ENCODE peak calls at places on chromosomes 1 and 21, in four cellular contexts. R, U, S and Q are unnamed samples.

GRCh38 chr1:63148825-63149645 is 173.3 kb upstream of the FOXD3 start:
- DNase-seq in R (peak; percentile 22), U (no peak), S (peak; percentile 32), Q (peak; percentile 41)

GRCh38 chr1:225694151-225694603 is 41.3 kb upstream of the ENAH start:
- DNase-seq in R (no peak), U (no peak), S (peak; percentile 98), Q (peak; percentile 72)

GRCh38 chr1:47819503-47819888 is 177.7 kb downstream of the TRABD2B start:
- DNase-seq in R (no peak), U (no peak), S (peak; percentile 66), Q (no peak)

GRCh38 chr1:199490804-199491527 is 536.5 kb upstream of the NR5A2 start:
- DNase-seq in R (no peak), U (no peak), S (no peak), Q (peak; percentile 3)

GRCh38 chr1:147700042-147700711 is 29.9 kb upstream of the ACP6 start:
- DNase-seq in R (peak; percentile 45), U (no peak), S (peak; percentile 50), Q (peak; percentile 61)

GRCh38 chr1:226738995-226739695 is at the start of gene ITPKB:
- DNase-seq in R (peak; percentile 39), U (no peak), S (no peak), Q (peak; percentile 38)

GRCh38 chr1:201348211-201348566 is 29.3 kb downstream of the TNNT2 start:
- DNase-seq in R (peak; percentile 69), U (no peak), S (peak; percentile 26), Q (peak; percentile 76)

GRCh38 chr1:43549921-43550597 is 19.4 kb downstream of the PTPRF start:
- DNase-seq in R (peak; percentile 90), U (no peak), S (no peak), Q (no peak)

GRCh38 chr1:117653732-117654484 is 48.1 kb downstream of the TENT5C start:
- DNase-seq in R (no peak), U (no peak), S (no peak), Q (no peak)

GRCh38 chr1:22975694-22976093 is 3.0 kb upstream of the LACTBL1 start:
- DNase-seq in R (no peak), U (no peak), S (no peak), Q (no peak)

GRCh38 chr1:199691540-199691939 is 336.0 kb upstream of the NR5A2 start:
- DNase-seq in R (no peak), U (no peak), S (no peak), Q (no peak)

GRCh38 chr1:238562376-238562775 is 671.7 kb upstream of the ZP4 start:
- DNase-seq in R (no peak), U (no peak), S (no peak), Q (no peak)

GRCh38 chr21:37780991-37781983 is 135.0 kb downstream of the KCNJ6 start:
- DNase-seq in R (no peak), U (no peak), S (no peak), Q (no peak)

GRCh38 chr1:23167353-23168078 is 1.1 kb downstream of the LUZP1 start:
- DNase-seq in R (peak; percentile 81), U (no peak), S (peak; percentile 50), Q (peak; percentile 88)

GRCh38 chr1:150973826-150974579 is 632 bp downstream of the CERS2 start:
- DNase-seq in R (peak; percentile 62), U (no peak), S (no peak), Q (peak; percentile 83)

GRCh38 chr1:182588460-182589396 is at the start of gene RNASEL:
- DNase-seq in R (peak; percentile 77), U (no peak), S (no peak), Q (no peak)

GRCh38 chr1:202807367-202807925 is 775 bp downstream of the KDM5B start:
- DNase-seq in R (peak; percentile 90), U (no peak), S (no peak), Q (peak; percentile 90)

GRCh38 chr1:159851386-159851785 is 11.1 kb downstream of the VSIG8 start:
- DNase-seq in R (no peak), U (no peak), S (no peak), Q (no peak)

GRCh38 chr1:172960454-172961208 is 90.1 kb downstream of the TNFSF18 start:
- DNase-seq in R (no peak), U (no peak), S (no peak), Q (no peak)

GRCh38 chr1:147600119-147601111 is 59.1 kb downstream of the BCL9 start:
- DNase-seq in R (no peak), U (no peak), S (peak; percentile 25), Q (no peak)

GRCh38 chr1:2990376-2991115 is 30.7 kb upstream of the ACTRT2 start:
- DNase-seq in R (no peak), U (no peak), S (no peak), Q (no peak)

GRCh38 chr1:225627304-225627947 is 25.5 kb downstream of the ENAH start:
- DNase-seq in R (no peak), U (no peak), S (no peak), Q (peak; percentile 45)

GRCh38 chr1:150550222-150551048 is 1.2 kb downstream of the ADAMTSL4 start:
- DNase-seq in R (peak; percentile 51), U (no peak), S (no peak), Q (no peak)

GRCh38 chr1:13228343-13228781 is 2.4 kb upstream of the PRAMEF18 start:
- DNase-seq in R (peak; percentile 22), U (no peak), S (no peak), Q (no peak)

GRCh38 chr1:40796939-40797667 is 13.5 kb downstream of the KCNQ4 start:
- DNase-seq in R (no peak), U (no peak), S (no peak), Q (no peak)

GRCh38 chr21:34807881-34808568 is 139.2 kb downstream of the CLIC6 start:
- DNase-seq in R (no peak), U (no peak), S (no peak), Q (no peak)

GRCh38 chr1:110233861-110234260 is 23.7 kb downstream of the KCNC4 start:
- DNase-seq in R (no peak), U (no peak), S (no peak), Q (no peak)

GRCh38 chr1:241828576-241828975 is 19.4 kb upstream of the EXO1 start:
- DNase-seq in R (no peak), U (no peak), S (no peak), Q (peak; percentile 10)

GRCh38 chr1:211653329-211653728 is 22.1 kb downstream of the NEK2 start:
- DNase-seq in R (no peak), U (no peak), S (no peak), Q (no peak)

GRCh38 chr1:44707959-44708831 is 22.8 kb downstream of the RNU5D-1 start:
- DNase-seq in R (peak; percentile 60), U (no peak), S (peak; percentile 54), Q (peak; percentile 36)

GRCh38 chr1:32291708-32292508 is at the start of gene HDAC1:
- DNase-seq in R (peak; percentile 100), U (peak; percentile 83), S (peak; percentile 93), Q (peak; percentile 99)
- TF ChIP-seq EP300 in R (no peak), U (peak; percentile 34), S (no peak), Q (peak; percentile 67)

GRCh38 chr21:46122241-46122671 is 24.3 kb downstream of the COL6A2 start:
- DNase-seq in R (no peak), U (no peak), S (no peak), Q (no peak)
- TF ChIP-seq FOXM1 in R (no peak), U (no peak), S (no peak), Q (no peak)

GRCh38 chr1:31215083-31215570 is 24.6 kb downstream of the NKAIN1 start:
- DNase-seq in R (no peak), U (no peak), S (no peak), Q (peak; percentile 55)
- TF ChIP-seq EP300 in R (no peak), U (no peak), S (no peak), Q (no peak)

GRCh38 chr1:209732725-209733124 is 23.1 kb upstream of the TRAF3IP3 start:
- DNase-seq in R (no peak), U (no peak), S (no peak), Q (no peak)
- TF ChIP-seq FOXM1 in R (no peak), U (no peak), S (no peak), Q (no peak)

DNA sequence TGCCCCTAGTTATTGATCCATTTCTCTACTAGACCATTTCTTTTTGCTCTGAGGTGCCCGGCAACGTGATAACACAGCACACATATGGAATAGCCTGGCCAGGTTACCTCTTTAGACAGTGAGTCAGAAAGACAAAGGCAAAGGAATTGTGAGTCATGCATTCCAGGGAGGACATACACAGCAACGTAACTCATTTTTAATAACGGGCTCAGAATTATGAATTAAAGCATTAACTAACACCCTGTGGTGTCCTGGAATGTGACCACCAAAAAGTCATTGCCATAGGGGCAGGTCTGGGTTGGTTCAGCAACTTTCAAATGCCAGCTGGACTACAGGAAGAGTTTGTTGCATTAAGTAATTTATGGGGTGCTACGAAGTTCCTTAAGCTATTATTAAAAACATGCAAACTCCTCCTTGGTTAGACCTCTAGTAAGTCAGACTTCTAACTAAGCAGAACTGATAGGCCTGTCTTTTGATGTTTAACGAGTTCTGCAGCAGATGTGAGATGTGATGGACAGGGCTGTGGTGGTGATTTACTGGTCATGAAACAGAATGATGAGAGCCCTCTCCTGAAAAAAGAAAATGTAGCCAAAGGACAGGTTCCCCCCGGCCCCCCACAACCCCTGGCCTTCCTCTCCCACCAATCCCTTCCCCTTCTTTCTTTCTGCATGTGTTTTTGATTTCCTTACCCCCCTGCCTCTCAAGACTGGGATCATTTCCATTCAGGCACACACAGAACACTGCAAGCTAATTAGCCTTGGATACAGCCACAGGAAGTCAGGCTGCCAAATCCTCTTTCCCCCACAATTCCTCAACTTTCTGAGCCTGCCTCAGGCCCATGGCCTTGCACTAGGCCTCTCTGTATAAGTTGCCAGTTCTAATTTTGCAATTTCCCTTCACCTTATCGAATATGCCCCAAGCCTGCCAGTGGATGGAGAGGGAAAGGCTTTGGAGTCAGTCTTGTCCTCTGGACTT is 88.9 kb upstream of the HAO2 start:
- DNase-seq in R (no peak), U (no peak), S (peak; percentile 29), Q (peak; percentile 5)
- TF ChIP-seq EP300 in R (no peak), U (no peak), S (no peak), Q (peak; percentile 87)

DNA sequence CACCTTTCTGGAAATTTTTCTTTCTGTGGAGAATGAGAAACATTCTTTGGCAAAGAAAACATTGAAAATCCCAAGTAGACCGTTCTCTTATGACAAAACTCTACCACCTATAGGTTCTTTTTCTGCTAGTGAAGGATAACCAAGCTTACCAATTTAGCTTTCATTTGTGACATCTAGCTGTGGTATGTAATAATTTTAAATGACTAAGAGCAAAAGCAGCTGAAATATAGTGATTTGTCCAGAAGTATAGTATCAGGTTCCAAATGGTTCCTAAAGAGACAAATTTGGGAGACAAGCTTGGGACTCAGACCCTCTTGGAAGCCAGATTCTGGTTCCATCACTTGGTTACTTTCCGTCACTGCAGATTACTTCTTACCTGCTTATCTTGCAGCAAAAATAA is 24.4 kb downstream of the FUBP1 start:
- DNase-seq in R (no peak), U (no peak), S (no peak), Q (no peak)
- TF ChIP-seq FOXM1 in R (no peak), U (no peak), S (no peak), Q (no peak)

DNA sequence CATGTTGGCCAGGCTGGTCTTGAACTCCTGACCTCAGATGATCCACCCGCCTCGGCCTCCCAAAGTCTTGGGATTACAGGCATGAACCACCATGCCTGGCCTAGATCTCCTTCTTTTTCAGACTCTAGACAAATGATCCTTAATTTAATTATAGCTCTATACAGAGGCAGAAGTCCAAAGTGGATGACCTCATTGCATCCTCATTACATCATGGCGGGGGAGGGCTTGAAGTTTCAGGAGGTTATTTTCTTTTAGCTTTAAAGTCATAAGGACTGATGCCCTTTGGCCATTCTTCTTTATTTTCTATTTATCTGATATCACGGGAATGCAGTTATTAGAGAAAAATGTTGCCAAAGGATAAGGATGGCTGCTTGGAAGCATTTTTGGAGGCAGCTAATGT is 14.1 kb upstream of the MARK1 start:
- DNase-seq in R (no peak), U (no peak), S (no peak), Q (no peak)
- TF ChIP-seq EP300 in R (no peak), U (no peak), S (no peak), Q (no peak)